ENCODE peak calls at places on chromosomes 12 and 14, in nine cellular contexts. K, V, A, Q, G, I, T, X and R are unnamed samples.

GRCh38 chr12:67893003-67893402 is 96.2 kb upstream of the IFNG-AS1 start:
- DNase-seq in K (no peak), V (no peak), A (peak; percentile 24), Q (no peak), G (no peak), I (no peak), T (no peak), X (no peak), R (no peak)

GRCh38 chr12:46660719-46661118 is 165.1 kb downstream of the SLC38A4 start:
- DNase-seq in K (no peak), V (no peak), A (no peak), Q (no peak), G (no peak), I (no peak), T (no peak), X (no peak), R (no peak)

GRCh38 chr12:102527256-102527720 is 46.9 kb upstream of the IGF1 start:
- DNase-seq in K (no peak), V (no peak), A (peak; percentile 84), Q (no peak), G (no peak), I (no peak), T (no peak), X (no peak), R (peak; percentile 40)

GRCh38 chr14:95157987-95158712 is 821 bp upstream of the DICER1 start:
- DNase-seq in K (peak; percentile 8), V (peak; percentile 71), A (no peak), Q (peak; percentile 53), G (no peak), I (no peak), T (peak; percentile 57), X (no peak), R (no peak)

GRCh38 chr12:68481181-68481941 is 129.3 kb upstream of the RAP1B start:
- DNase-seq in K (no peak), V (peak; percentile 75), A (peak; percentile 70), Q (no peak), G (no peak), I (no peak), T (no peak), X (no peak), R (no peak)

GRCh38 chr12:21353948-21354347 is 18.8 kb upstream of the IAPP start:
- DNase-seq in K (no peak), V (no peak), A (no peak), Q (no peak), G (no peak), I (no peak), T (no peak), X (no peak), R (no peak)

GRCh38 chr12:70364695-70365397 is 1.2 kb upstream of the KCNMB4 start:
- DNase-seq in K (no peak), V (no peak), A (no peak), Q (no peak), G (no peak), I (no peak), T (no peak), X (no peak), R (no peak)

GRCh38 chr12:57149309-57149900 is 2.0 kb upstream of the LRP1-AS start:
- DNase-seq in K (no peak), V (no peak), A (peak; percentile 79), Q (no peak), G (no peak), I (peak; percentile 82), T (no peak), X (no peak), R (no peak)

GRCh38 chr14:94380225-94381148 is 7.9 kb downstream of the SERPINA1 start:
- DNase-seq in K (no peak), V (no peak), A (no peak), Q (no peak), G (no peak), I (no peak), T (no peak), X (no peak), R (no peak)

GRCh38 chr12:58443273-58443980 is 476.9 kb downstream of the LRIG3 start:
- DNase-seq in K (no peak), V (peak; percentile 58), A (peak; percentile 57), Q (peak; percentile 45), G (no peak), I (no peak), T (peak; percentile 14), X (no peak), R (peak; percentile 53)

GRCh38 chr12:64072946-64073345 is 149.2 kb downstream of the KICS2 start:
- DNase-seq in K (no peak), V (no peak), A (no peak), Q (no peak), G (no peak), I (no peak), T (no peak), X (no peak), R (no peak)

GRCh38 chr12:124369055-124369900 is 74.4 kb downstream of the RFLNA start:
- DNase-seq in K (no peak), V (no peak), A (peak; percentile 94), Q (no peak), G (no peak), I (peak; percentile 92), T (no peak), X (no peak), R (peak; percentile 95)

GRCh38 chr12:87870061-87870460 is 159.1 kb downstream of the C12orf50 start:
- DNase-seq in K (no peak), V (no peak), A (no peak), Q (no peak), G (no peak), I (no peak), T (no peak), X (no peak), R (peak; percentile 14)

GRCh38 chr12:82326905-82327503 is 31.2 kb downstream of the CCDC59 start:
- DNase-seq in K (no peak), V (peak; percentile 16), A (peak; percentile 20), Q (no peak), G (no peak), I (no peak), T (peak; percentile 83), X (peak; percentile 18), R (peak; percentile 22)

GRCh38 chr12:114263031-114263825 is 142.7 kb downstream of the TBX5 start:
- DNase-seq in K (no peak), V (no peak), A (no peak), Q (no peak), G (no peak), I (no peak), T (no peak), X (no peak), R (no peak)

GRCh38 chr14:75982724-75983358 is 1.0 kb upstream of the TGFB3 start:
- DNase-seq in K (no peak), V (no peak), A (peak; percentile 61), Q (no peak), G (no peak), I (peak; percentile 82), T (no peak), X (no peak), R (no peak)

GRCh38 chr14:68630081-68630571 is 162.7 kb downstream of the ZFP36L1 start:
- DNase-seq in K (no peak), V (no peak), A (no peak), Q (no peak), G (no peak), I (no peak), T (no peak), X (no peak), R (no peak)

GRCh38 chr14:75675265-75675960 is 14.4 kb downstream of the TTLL5 start:
- DNase-seq in K (no peak), V (no peak), A (no peak), Q (no peak), G (no peak), I (no peak), T (no peak), X (no peak), R (no peak)

GRCh38 chr12:55188974-55189556 is 31.8 kb upstream of the OR10A7 start:
- DNase-seq in K (no peak), V (peak; percentile 81), A (peak; percentile 76), Q (no peak), G (no peak), I (no peak), T (peak; percentile 85), X (peak; percentile 15), R (peak; percentile 60)

GRCh38 chr12:90514325-90514724 is 440.7 kb downstream of the CCER1 start:
- DNase-seq in K (no peak), V (no peak), A (no peak), Q (no peak), G (no peak), I (no peak), T (no peak), X (no peak), R (no peak)

GRCh38 chr14:89384023-89384422 is 33.0 kb downstream of the FOXN3 start:
- DNase-seq in K (no peak), V (peak; percentile 95), A (no peak), Q (no peak), G (no peak), I (no peak), T (no peak), X (no peak), R (no peak)

GRCh38 chr12:7583471-7583870 is 79.9 kb upstream of the CD163 start:
- DNase-seq in K (no peak), V (no peak), A (no peak), Q (no peak), G (no peak), I (no peak), T (no peak), X (no peak), R (no peak)

GRCh38 chr14:96095058-96095457 is 55.9 kb downstream of the C14orf132 start:
- DNase-seq in K (no peak), V (no peak), A (no peak), Q (no peak), G (no peak), I (no peak), T (no peak), X (no peak), R (no peak)